ENCODE peak calls at places on chromosomes 6 and 20, in five cellular contexts. One of them, this sample, is unnamed.

GRCh38 chr6:143225929-143226328 is 165.2 kb downstream of the AIG1 start:
- DNase-seq in Peyer's patch: no peak
- DNase-seq in psoas muscle: no peak
- DNase-seq in activated gamma-delta T cell treated with Interleukin-2 at 50 U/mL for 16 hours: no peak
- DNase-seq in T-helper 17 cell: no peak
- DNase-seq in this sample: no peak

GRCh38 chr20:57558614-57559285 is 2.2 kb upstream of the PCK1 start:
- DNase-seq in Peyer's patch: no peak
- DNase-seq in psoas muscle: no peak
- DNase-seq in activated gamma-delta T cell treated with Interleukin-2 at 50 U/mL for 16 hours: no peak
- DNase-seq in T-helper 17 cell: no peak
- DNase-seq in this sample: no peak

GRCh38 chr20:20552076-20552475 is 160.4 kb downstream of the RALGAPA2 start:
- DNase-seq in Peyer's patch: no peak
- DNase-seq in psoas muscle: no peak
- DNase-seq in activated gamma-delta T cell treated with Interleukin-2 at 50 U/mL for 16 hours: no peak
- DNase-seq in T-helper 17 cell: no peak
- DNase-seq in this sample: no peak

GRCh38 chr6:11380969-11381744 is 148.7 kb upstream of the NEDD9 start:
- DNase-seq in Peyer's patch: no peak
- DNase-seq in psoas muscle: no peak
- DNase-seq in activated gamma-delta T cell treated with Interleukin-2 at 50 U/mL for 16 hours: no peak
- DNase-seq in T-helper 17 cell: no peak
- DNase-seq in this sample: no peak

GRCh38 chr20:60192351-60192750 is 234.1 kb downstream of the CDH26 start:
- DNase-seq in Peyer's patch: no peak
- DNase-seq in psoas muscle: no peak
- DNase-seq in activated gamma-delta T cell treated with Interleukin-2 at 50 U/mL for 16 hours: no peak
- DNase-seq in T-helper 17 cell: no peak
- DNase-seq in this sample: no peak

GRCh38 chr20:52071136-52071535 is 120.4 kb downstream of the ZFP64 start:
- DNase-seq in Peyer's patch: no peak
- DNase-seq in psoas muscle: no peak
- DNase-seq in activated gamma-delta T cell treated with Interleukin-2 at 50 U/mL for 16 hours: no peak
- DNase-seq in T-helper 17 cell: no peak
- DNase-seq in this sample: no peak

GRCh38 chr20:43906505-43907034 is 8.1 kb upstream of the TOX2 start:
- DNase-seq in Peyer's patch: no peak
- DNase-seq in psoas muscle: no peak
- DNase-seq in activated gamma-delta T cell treated with Interleukin-2 at 50 U/mL for 16 hours: no peak
- DNase-seq in T-helper 17 cell: no peak
- DNase-seq in this sample: no peak

GRCh38 chr20:3659492-3660261 is 3.5 kb downstream of the GFRA4 start:
- DNase-seq in Peyer's patch: no peak
- DNase-seq in psoas muscle: no peak
- DNase-seq in activated gamma-delta T cell treated with Interleukin-2 at 50 U/mL for 16 hours: no peak
- DNase-seq in T-helper 17 cell: no peak
- DNase-seq in this sample: no peak

GRCh38 chr20:53080969-53081871 is 109.1 kb downstream of the TSHZ2 start:
- DNase-seq in Peyer's patch: no peak
- DNase-seq in psoas muscle: no peak
- DNase-seq in activated gamma-delta T cell treated with Interleukin-2 at 50 U/mL for 16 hours: no peak
- DNase-seq in T-helper 17 cell: no peak
- DNase-seq in this sample: no peak

GRCh38 chr6:11685411-11686093 is 93.1 kb downstream of the ADTRP start:
- DNase-seq in Peyer's patch: no peak
- DNase-seq in psoas muscle: no peak
- DNase-seq in activated gamma-delta T cell treated with Interleukin-2 at 50 U/mL for 16 hours: no peak
- DNase-seq in T-helper 17 cell: no peak
- DNase-seq in this sample: no peak

GRCh38 chr6:107805504-107805903 is 18.6 kb downstream of the SCML4 start:
- DNase-seq in Peyer's patch: no peak
- DNase-seq in psoas muscle: no peak
- DNase-seq in activated gamma-delta T cell treated with Interleukin-2 at 50 U/mL for 16 hours: no peak
- DNase-seq in T-helper 17 cell: no peak
- DNase-seq in this sample: no peak

GRCh38 chr6:79798841-79799240 is 148.5 kb downstream of the ELOVL4 start:
- DNase-seq in Peyer's patch: no peak
- DNase-seq in psoas muscle: no peak
- DNase-seq in activated gamma-delta T cell treated with Interleukin-2 at 50 U/mL for 16 hours: no peak
- DNase-seq in T-helper 17 cell: no peak
- DNase-seq in this sample: no peak

GRCh38 chr6:43970913-43971775 is 156.1 kb downstream of the MRPL14 start:
- DNase-seq in Peyer's patch: no peak
- DNase-seq in psoas muscle: no peak
- DNase-seq in activated gamma-delta T cell treated with Interleukin-2 at 50 U/mL for 16 hours: no peak
- DNase-seq in T-helper 17 cell: no peak
- DNase-seq in this sample: no peak

GRCh38 chr6:132504757-132505156 is 8.2 kb downstream of the STX7 start:
- DNase-seq in Peyer's patch: no peak
- DNase-seq in psoas muscle: no peak
- DNase-seq in activated gamma-delta T cell treated with Interleukin-2 at 50 U/mL for 16 hours: no peak
- DNase-seq in T-helper 17 cell: no peak
- DNase-seq in this sample: no peak

GRCh38 chr20:5703542-5704215 is 46.5 kb upstream of the SHLD1 start:
- DNase-seq in Peyer's patch: no peak
- DNase-seq in psoas muscle: no peak
- DNase-seq in activated gamma-delta T cell treated with Interleukin-2 at 50 U/mL for 16 hours: no peak
- DNase-seq in T-helper 17 cell: no peak
- DNase-seq in this sample: no peak

GRCh38 chr20:59752101-59752586 is 147.8 kb downstream of the PHACTR3 start:
- DNase-seq in Peyer's patch: peak
- DNase-seq in psoas muscle: no peak
- DNase-seq in activated gamma-delta T cell treated with Interleukin-2 at 50 U/mL for 16 hours: no peak
- DNase-seq in T-helper 17 cell: no peak
- DNase-seq in this sample: no peak

GRCh38 chr6:168948990-168949531 is 304.6 kb downstream of the THBS2 start:
- DNase-seq in Peyer's patch: no peak
- DNase-seq in psoas muscle: no peak
- DNase-seq in activated gamma-delta T cell treated with Interleukin-2 at 50 U/mL for 16 hours: no peak
- DNase-seq in T-helper 17 cell: no peak
- DNase-seq in this sample: no peak

GRCh38 chr20:40769677-40770285 is 80.7 kb upstream of the MAFB start:
- DNase-seq in Peyer's patch: no peak
- DNase-seq in psoas muscle: no peak
- DNase-seq in activated gamma-delta T cell treated with Interleukin-2 at 50 U/mL for 16 hours: no peak
- DNase-seq in T-helper 17 cell: no peak
- DNase-seq in this sample: no peak

GRCh38 chr6:110876170-110876773 is 1.7 kb downstream of the AMD1 start:
- DNase-seq in Peyer's patch: peak
- DNase-seq in psoas muscle: peak
- DNase-seq in activated gamma-delta T cell treated with Interleukin-2 at 50 U/mL for 16 hours: peak
- DNase-seq in T-helper 17 cell: peak
- DNase-seq in this sample: peak

GRCh38 chr20:20713244-20713765 is 861 bp upstream of the RALGAPA2 start:
- DNase-seq in Peyer's patch: no peak
- DNase-seq in psoas muscle: peak
- DNase-seq in activated gamma-delta T cell treated with Interleukin-2 at 50 U/mL for 16 hours: no peak
- DNase-seq in T-helper 17 cell: no peak
- DNase-seq in this sample: no peak

GRCh38 chr20:25142435-25142834 is 53.1 kb upstream of the ENTPD6 start:
- DNase-seq in Peyer's patch: no peak
- DNase-seq in psoas muscle: no peak
- DNase-seq in activated gamma-delta T cell treated with Interleukin-2 at 50 U/mL for 16 hours: no peak
- DNase-seq in T-helper 17 cell: no peak
- DNase-seq in this sample: no peak

GRCh38 chr6:159203304-159204005 is 34.3 kb downstream of the FNDC1 start:
- DNase-seq in Peyer's patch: no peak
- DNase-seq in psoas muscle: peak
- DNase-seq in activated gamma-delta T cell treated with Interleukin-2 at 50 U/mL for 16 hours: no peak
- DNase-seq in T-helper 17 cell: no peak
- DNase-seq in this sample: no peak

GRCh38 chr20:3047486-3048419 is 1.9 kb downstream of the MRPS26 start:
- DNase-seq in Peyer's patch: no peak
- DNase-seq in psoas muscle: no peak
- DNase-seq in activated gamma-delta T cell treated with Interleukin-2 at 50 U/mL for 16 hours: no peak
- DNase-seq in T-helper 17 cell: no peak
- DNase-seq in this sample: no peak

GRCh38 chr6:33014841-33015634 is 5.6 kb upstream of the HLA-DOA start:
- DNase-seq in Peyer's patch: peak
- DNase-seq in psoas muscle: no peak
- DNase-seq in activated gamma-delta T cell treated with Interleukin-2 at 50 U/mL for 16 hours: peak
- DNase-seq in T-helper 17 cell: no peak
- DNase-seq in this sample: no peak

GRCh38 chr6:163662604-163663225 is 248.2 kb downstream of the QKI start:
- DNase-seq in Peyer's patch: no peak
- DNase-seq in psoas muscle: no peak
- DNase-seq in activated gamma-delta T cell treated with Interleukin-2 at 50 U/mL for 16 hours: no peak
- DNase-seq in T-helper 17 cell: no peak
- DNase-seq in this sample: no peak

GRCh38 chr6:44104661-44105060 is 22.6 kb downstream of the MRPL14 start:
- DNase-seq in Peyer's patch: no peak
- DNase-seq in psoas muscle: peak
- DNase-seq in activated gamma-delta T cell treated with Interleukin-2 at 50 U/mL for 16 hours: no peak
- DNase-seq in T-helper 17 cell: no peak
- DNase-seq in this sample: no peak

GRCh38 chr20:47303736-47304135 is 52.8 kb downstream of the ZMYND8 start:
- DNase-seq in Peyer's patch: no peak
- DNase-seq in psoas muscle: no peak
- DNase-seq in activated gamma-delta T cell treated with Interleukin-2 at 50 U/mL for 16 hours: no peak
- DNase-seq in T-helper 17 cell: no peak
- DNase-seq in this sample: no peak

GRCh38 chr20:825710-826421 is 7.6 kb upstream of the FAM110A start:
- DNase-seq in Peyer's patch: peak
- DNase-seq in psoas muscle: no peak
- DNase-seq in activated gamma-delta T cell treated with Interleukin-2 at 50 U/mL for 16 hours: no peak
- DNase-seq in T-helper 17 cell: no peak
- DNase-seq in this sample: no peak

GRCh38 chr20:43537921-43538854 is 20.6 kb upstream of the SGK2 start:
- DNase-seq in Peyer's patch: peak
- DNase-seq in psoas muscle: peak
- DNase-seq in activated gamma-delta T cell treated with Interleukin-2 at 50 U/mL for 16 hours: peak
- DNase-seq in T-helper 17 cell: no peak
- DNase-seq in this sample: peak

GRCh38 chr20:9280654-9281053 is 211.8 kb downstream of the PLCB4 start:
- DNase-seq in Peyer's patch: no peak
- DNase-seq in psoas muscle: no peak
- DNase-seq in activated gamma-delta T cell treated with Interleukin-2 at 50 U/mL for 16 hours: no peak
- DNase-seq in T-helper 17 cell: no peak
- DNase-seq in this sample: no peak

GRCh38 chr6:108501559-108501958 is 59.2 kb upstream of the FOXO3 start:
- DNase-seq in Peyer's patch: no peak
- DNase-seq in psoas muscle: no peak
- DNase-seq in activated gamma-delta T cell treated with Interleukin-2 at 50 U/mL for 16 hours: no peak
- DNase-seq in T-helper 17 cell: no peak
- DNase-seq in this sample: no peak

GRCh38 chr20:36017034-36017951 is 48.9 kb downstream of the CNBD2 start:
- DNase-seq in Peyer's patch: no peak
- DNase-seq in psoas muscle: no peak
- DNase-seq in activated gamma-delta T cell treated with Interleukin-2 at 50 U/mL for 16 hours: no peak
- DNase-seq in T-helper 17 cell: no peak
- DNase-seq in this sample: no peak

GRCh38 chr6:136208783-136209182 is 41.3 kb downstream of the MTFR2 start:
- DNase-seq in Peyer's patch: no peak
- DNase-seq in psoas muscle: no peak
- DNase-seq in activated gamma-delta T cell treated with Interleukin-2 at 50 U/mL for 16 hours: no peak
- DNase-seq in T-helper 17 cell: no peak
- DNase-seq in this sample: no peak

GRCh38 chr6:98977606-98978292 is 30.0 kb upstream of the FBXL4 start:
- DNase-seq in Peyer's patch: no peak
- DNase-seq in psoas muscle: no peak
- DNase-seq in activated gamma-delta T cell treated with Interleukin-2 at 50 U/mL for 16 hours: no peak
- DNase-seq in T-helper 17 cell: no peak
- DNase-seq in this sample: no peak

GRCh38 chr6:87628881-87629280 is 38.9 kb downstream of the ORC3 start:
- DNase-seq in Peyer's patch: no peak
- DNase-seq in psoas muscle: no peak
- DNase-seq in activated gamma-delta T cell treated with Interleukin-2 at 50 U/mL for 16 hours: no peak
- DNase-seq in T-helper 17 cell: no peak
- DNase-seq in this sample: no peak

GRCh38 chr6:11621119-11621518 is 83.6 kb downstream of the TMEM170B start:
- DNase-seq in Peyer's patch: no peak
- DNase-seq in psoas muscle: no peak
- DNase-seq in activated gamma-delta T cell treated with Interleukin-2 at 50 U/mL for 16 hours: no peak
- DNase-seq in T-helper 17 cell: no peak
- DNase-seq in this sample: no peak

This sample was measured in stimulated activated CD8-positive, alpha-beta memory T cell treated with anti-CD3 and anti-CD28 coated beads, Interleukin-2, amount 100 ng/mL, for 48 hours.